ENCODE peak calls at places on chromosomes 11 and 22, in eight cellular contexts. One of them, this sample, is unnamed.

GRCh38 chr11:114914231-114915005 is 236.1 kb downstream of the NXPE2 start:
- DNase-seq in mesenchymal stem cell: no peak
- DNase-seq in ureter: no peak
- DNase-seq in RCC 7860: no peak
- DNase-seq in suprapubic skin: no peak
- DNase-seq in AG09319: no peak
- DNase-seq in stomach: no peak
- DNase-seq in mesendoderm: no peak
- DNase-seq in this sample: no peak

GRCh38 chr22:43392385-43392989 is 19.3 kb upstream of the MPPED1 start:
- DNase-seq in mesenchymal stem cell: no peak
- DNase-seq in ureter: no peak
- DNase-seq in RCC 7860: no peak
- DNase-seq in suprapubic skin: peak; percentile 46
- DNase-seq in AG09319: no peak
- DNase-seq in stomach: no peak
- DNase-seq in mesendoderm: no peak
- DNase-seq in this sample: no peak

GRCh38 chr11:3674189-3674588 is 3.0 kb upstream of the CHRNA10 start:
- DNase-seq in mesenchymal stem cell: peak; percentile 28
- DNase-seq in ureter: no peak
- DNase-seq in RCC 7860: peak; percentile 81
- DNase-seq in suprapubic skin: no peak
- DNase-seq in AG09319: no peak
- DNase-seq in stomach: no peak
- DNase-seq in mesendoderm: peak; percentile 64
- DNase-seq in this sample: no peak

GRCh38 chr11:66178183-66178582 is 90.3 kb upstream of the RAB1B start:
- DNase-seq in mesenchymal stem cell: no peak
- DNase-seq in ureter: no peak
- DNase-seq in RCC 7860: no peak
- DNase-seq in suprapubic skin: no peak
- DNase-seq in AG09319: no peak
- DNase-seq in stomach: no peak
- DNase-seq in mesendoderm: no peak
- DNase-seq in this sample: no peak

GRCh38 chr22:36872866-36873498 is 12.2 kb downstream of the NCF4 start:
- DNase-seq in mesenchymal stem cell: no peak
- DNase-seq in ureter: no peak
- DNase-seq in RCC 7860: no peak
- DNase-seq in suprapubic skin: no peak
- DNase-seq in AG09319: no peak
- DNase-seq in stomach: no peak
- DNase-seq in mesendoderm: no peak
- DNase-seq in this sample: no peak

GRCh38 chr22:39984006-39984405 is 10.7 kb upstream of the FAM83F start:
- DNase-seq in mesenchymal stem cell: peak; percentile 51
- DNase-seq in ureter: no peak
- DNase-seq in RCC 7860: no peak
- DNase-seq in suprapubic skin: no peak
- DNase-seq in AG09319: no peak
- DNase-seq in stomach: no peak
- DNase-seq in mesendoderm: no peak
- DNase-seq in this sample: no peak

GRCh38 chr11:47502767-47503166 is 50.2 kb downstream of the CELF1 start:
- DNase-seq in mesenchymal stem cell: no peak
- DNase-seq in ureter: no peak
- DNase-seq in RCC 7860: no peak
- DNase-seq in suprapubic skin: no peak
- DNase-seq in AG09319: no peak
- DNase-seq in stomach: no peak
- DNase-seq in mesendoderm: no peak
- DNase-seq in this sample: no peak

GRCh38 chr22:19607198-19608113 is 83.2 kb upstream of the CLDN5 start:
- DNase-seq in mesenchymal stem cell: no peak
- DNase-seq in ureter: no peak
- DNase-seq in RCC 7860: no peak
- DNase-seq in suprapubic skin: peak; percentile 85
- DNase-seq in AG09319: no peak
- DNase-seq in stomach: peak; percentile 40
- DNase-seq in mesendoderm: no peak
- DNase-seq in this sample: no peak

GRCh38 chr11:130313383-130314183 is 1.1 kb downstream of the ZBTB44 start:
- DNase-seq in mesenchymal stem cell: peak; percentile 36
- DNase-seq in ureter: no peak
- DNase-seq in RCC 7860: no peak
- DNase-seq in suprapubic skin: no peak
- DNase-seq in AG09319: no peak
- DNase-seq in stomach: no peak
- DNase-seq in mesendoderm: peak; percentile 57
- DNase-seq in this sample: no peak

GRCh38 chr22:21839765-21840140 is 27.7 kb downstream of the MAPK1 start:
- DNase-seq in mesenchymal stem cell: no peak
- DNase-seq in ureter: no peak
- DNase-seq in RCC 7860: no peak
- DNase-seq in suprapubic skin: no peak
- DNase-seq in AG09319: no peak
- DNase-seq in stomach: no peak
- DNase-seq in mesendoderm: no peak
- DNase-seq in this sample: no peak

GRCh38 chr11:120098503-120099054 is 39.3 kb downstream of the TRIM29 start:
- DNase-seq in mesenchymal stem cell: no peak
- DNase-seq in ureter: no peak
- DNase-seq in RCC 7860: no peak
- DNase-seq in suprapubic skin: no peak
- DNase-seq in AG09319: no peak
- DNase-seq in stomach: no peak
- DNase-seq in mesendoderm: no peak
- DNase-seq in this sample: no peak

GRCh38 chr22:40118979-40119378 is 58.7 kb upstream of the TNRC6B start:
- DNase-seq in mesenchymal stem cell: no peak
- DNase-seq in ureter: no peak
- DNase-seq in RCC 7860: no peak
- DNase-seq in suprapubic skin: no peak
- DNase-seq in AG09319: no peak
- DNase-seq in stomach: no peak
- DNase-seq in mesendoderm: no peak
- DNase-seq in this sample: no peak

GRCh38 chr22:31926969-31927368 is 17.4 kb upstream of the YWHAH start:
- DNase-seq in mesenchymal stem cell: no peak
- DNase-seq in ureter: no peak
- DNase-seq in RCC 7860: no peak
- DNase-seq in suprapubic skin: no peak
- DNase-seq in AG09319: no peak
- DNase-seq in stomach: no peak
- DNase-seq in mesendoderm: peak; percentile 64
- DNase-seq in this sample: peak; percentile 45

GRCh38 chr11:43868852-43869567 is 11.6 kb upstream of the ALKBH3 start:
- DNase-seq in mesenchymal stem cell: peak; percentile 95
- DNase-seq in ureter: no peak
- DNase-seq in RCC 7860: peak; percentile 59
- DNase-seq in suprapubic skin: no peak
- DNase-seq in AG09319: peak; percentile 12
- DNase-seq in stomach: no peak
- DNase-seq in mesendoderm: no peak
- DNase-seq in this sample: peak; percentile 76

GRCh38 chr11:2976289-2977063 is 15.7 kb downstream of the NAP1L4 start:
- DNase-seq in mesenchymal stem cell: no peak
- DNase-seq in ureter: no peak
- DNase-seq in RCC 7860: no peak
- DNase-seq in suprapubic skin: no peak
- DNase-seq in AG09319: no peak
- DNase-seq in stomach: no peak
- DNase-seq in mesendoderm: no peak
- DNase-seq in this sample: no peak

GRCh38 chr22:44479662-44480061 is 18.4 kb downstream of the RTL6 start:
- DNase-seq in mesenchymal stem cell: no peak
- DNase-seq in ureter: no peak
- DNase-seq in RCC 7860: no peak
- DNase-seq in suprapubic skin: no peak
- DNase-seq in AG09319: no peak
- DNase-seq in stomach: no peak
- DNase-seq in mesendoderm: no peak
- DNase-seq in this sample: no peak

GRCh38 chr11:128530119-128531091 is 57.0 kb downstream of the ETS1 start:
- DNase-seq in mesenchymal stem cell: peak; percentile 82
- DNase-seq in ureter: peak; percentile 64
- DNase-seq in RCC 7860: peak; percentile 46
- DNase-seq in suprapubic skin: peak; percentile 76
- DNase-seq in AG09319: peak; percentile 92
- DNase-seq in stomach: peak; percentile 41
- DNase-seq in mesendoderm: no peak
- DNase-seq in this sample: no peak

GRCh38 chr11:71193431-71193830 is 58.9 kb downstream of the SHANK2 start:
- DNase-seq in mesenchymal stem cell: no peak
- DNase-seq in ureter: no peak
- DNase-seq in RCC 7860: no peak
- DNase-seq in suprapubic skin: no peak
- DNase-seq in AG09319: no peak
- DNase-seq in stomach: no peak
- DNase-seq in mesendoderm: no peak
- DNase-seq in this sample: no peak

GRCh38 chr11:47863189-47863892 is 15.2 kb upstream of the NUP160 start:
- DNase-seq in mesenchymal stem cell: peak; percentile 92
- DNase-seq in ureter: no peak
- DNase-seq in RCC 7860: no peak
- DNase-seq in suprapubic skin: no peak
- DNase-seq in AG09319: peak; percentile 95
- DNase-seq in stomach: no peak
- DNase-seq in mesendoderm: no peak
- DNase-seq in this sample: no peak

GRCh38 chr11:109619498-109619897 is 197.5 kb downstream of the C11orf87 start:
- DNase-seq in mesenchymal stem cell: no peak
- DNase-seq in ureter: no peak
- DNase-seq in RCC 7860: no peak
- DNase-seq in suprapubic skin: no peak
- DNase-seq in AG09319: no peak
- DNase-seq in stomach: no peak
- DNase-seq in mesendoderm: no peak
- DNase-seq in this sample: no peak

GRCh38 chr22:49964136-49964492 is 3.5 kb downstream of the PIM3 start:
- DNase-seq in mesenchymal stem cell: no peak
- DNase-seq in ureter: no peak
- DNase-seq in RCC 7860: no peak
- DNase-seq in suprapubic skin: peak; percentile 74
- DNase-seq in AG09319: no peak
- DNase-seq in stomach: peak; percentile 26
- DNase-seq in mesendoderm: no peak
- DNase-seq in this sample: no peak